ENCODE peak calls at places on chromosomes 6 and 20, in four cellular contexts. N, G, E and M are unnamed samples.
A peak's percentile ranks its signal among the peaks of the same experiment; 100 is the strongest.

GRCh38 chr6:36633915-36634314 is 39.8 kb downstream of the SRSF3 start:
- DNase-seq in N (peak; percentile 77), G (peak; percentile 94), E (peak; percentile 89), M (peak; percentile 73)

GRCh38 chr6:133542056-133542821 is 301.1 kb downstream of the EYA4 start:
- DNase-seq in N (no peak), E (no peak), G (no peak), M (no peak)

GRCh38 chr20:33687370-33687915 is 1.3 kb upstream of the E2F1 start:
- DNase-seq in G (no peak), N (no peak), E (peak; percentile 36), M (no peak)

GRCh38 chr6:355809-356208 is 35.7 kb upstream of the IRF4 start:
- DNase-seq in E (no peak), G (no peak), N (no peak), M (peak; percentile 67)

GRCh38 chr20:5003626-5004025 is 2.3 kb upstream of the SLC23A2 start:
- DNase-seq in E (no peak), N (no peak), G (no peak), M (no peak)

GRCh38 chr6:89597988-89598387 is 40.6 kb downstream of the LYRM2 start:
- DNase-seq in G (no peak), N (no peak), E (peak; percentile 14), M (peak; percentile 55)

GRCh38 chr6:122692175-122692598 is 82.0 kb downstream of the PKIB start:
- DNase-seq in N (no peak), G (no peak), E (no peak), M (no peak)

GRCh38 chr6:114648847-114649246 is 306.0 kb upstream of the HS3ST5 start:
- DNase-seq in E (no peak), N (no peak), G (no peak), M (no peak)

GRCh38 chr6:45310118-45310788 is 17.9 kb upstream of the RUNX2 start:
- DNase-seq in G (no peak), E (no peak), N (no peak), M (no peak)

GRCh38 chr6:138571585-138572199 is 72.4 kb upstream of the NHSL1 start:
- DNase-seq in G (no peak), E (no peak), N (no peak), M (no peak)

GRCh38 chr6:3468585-3468984 is 11.7 kb upstream of the SLC22A23 start:
- DNase-seq in E (no peak), N (no peak), G (no peak), M (no peak)

GRCh38 chr6:107606407-107606806 is 116.5 kb downstream of the SOBP start:
- DNase-seq in G (no peak), E (no peak), N (no peak), M (no peak)

GRCh38 chr6:89311530-89311852 is 3.6 kb downstream of the GABRR2 start:
- DNase-seq in G (no peak), N (no peak), E (no peak), M (no peak)

GRCh38 chr6:55433446-55434130 is 106.3 kb downstream of the GFRAL start:
- DNase-seq in E (peak; percentile 63), N (no peak), G (no peak), M (no peak)

GRCh38 chr6:2560903-2561698 is 189.6 kb downstream of the MYLK4 start:
- DNase-seq in N (no peak), E (no peak), G (no peak), M (no peak)

GRCh38 chr6:9745476-9745875 is 669.4 kb downstream of the TFAP2A start:
- DNase-seq in N (no peak), G (no peak), E (no peak), M (no peak)

GRCh38 chr20:61274326-61274725 is 22.3 kb downstream of the CDH4 start:
- DNase-seq in G (no peak), N (no peak), E (no peak), M (no peak)

GRCh38 chr6:113858067-113858604 is 991 bp downstream of the MARCKS start:
- DNase-seq in N (peak; percentile 67), G (peak; percentile 46), E (peak; percentile 42), M (no peak)

GRCh38 chr6:148932731-148933130 is 185.9 kb downstream of the UST start:
- DNase-seq in E (peak; percentile 58), N (no peak), G (no peak), M (no peak)

GRCh38 chr6:157272866-157273755 is 50.2 kb downstream of the TMEM242 start:
- DNase-seq in G (no peak), N (no peak), E (no peak), M (no peak)

GRCh38 chr6:13914346-13914745 is 10.4 kb upstream of the RNF182 start:
- DNase-seq in G (no peak), N (no peak), E (no peak), M (no peak)

GRCh38 chr6:63802606-63803206 is 167.1 kb downstream of the PHF3 start:
- DNase-seq in G (no peak), N (no peak), E (peak; percentile 39), M (no peak)

GRCh38 chr20:2054911-2055310 is 46.7 kb upstream of the STK35 start:
- DNase-seq in G (no peak), N (no peak), E (no peak), M (no peak)

GRCh38 chr20:25136643-25137559 is 55.0 kb upstream of the VSX1 start:
- DNase-seq in E (peak; percentile 76), N (peak; percentile 51), G (no peak), M (no peak)

GRCh38 chr6:136510782-136511181 is 39.4 kb downstream of the MAP7 start:
- DNase-seq in G (no peak), N (no peak), E (no peak), M (no peak)

GRCh38 chr6:144657691-144658090 is 372.6 kb downstream of the UTRN start:
- DNase-seq in N (no peak), E (peak; percentile 53), G (no peak), M (no peak)

GRCh38 chr6:36360241-36361054 is 23.8 kb upstream of the BNIP5 start:
- DNase-seq in N (peak; percentile 81), E (peak; percentile 79), G (peak; percentile 83), M (no peak)

GRCh38 chr6:164068533-164068932 is 654.0 kb downstream of the QKI start:
- DNase-seq in N (no peak), E (no peak), G (no peak), M (no peak)

GRCh38 chr6:4781967-4782537 is 5.8 kb downstream of the CDYL start:
- DNase-seq in E (no peak), N (no peak), G (no peak), M (no peak)

GRCh38 chr6:130240232-130240631 is 17.5 kb upstream of the SAMD3 start:
- DNase-seq in N (no peak), E (peak; percentile 68), G (no peak), M (no peak)

GRCh38 chr6:160238786-160239751 is 19.6 kb downstream of the SLC22A2 start:
- DNase-seq in G (no peak), N (no peak), E (no peak), M (no peak)

GRCh38 chr6:118400098-118400497 is 148.0 kb upstream of the PLN start:
- DNase-seq in G (no peak), N (no peak), E (no peak), M (no peak)

GRCh38 chr6:24574809-24575208 is 71.2 kb downstream of the KIAA0319 start:
- DNase-seq in N (no peak), G (no peak), E (no peak), M (no peak)
- H3K4me3 ChIP-seq in N (no peak overlapping the region), G (no peak overlapping the region), E (no peak overlapping the region), M (no peak overlapping the region)

GRCh38 chr6:158417760-158418098 is 105.5 kb downstream of the TULP4 start:
- DNase-seq in N (no peak), G (no peak), E (peak; percentile 79), M (no peak)
- H3K4me3 ChIP-seq in N (no peak overlapping the region), G (no peak overlapping the region), E (no peak overlapping the region), M (no peak overlapping the region)

GRCh38 chr6:159068904-159069578 is 24.2 kb upstream of the TAGAP start:
- DNase-seq in N (no peak), E (no peak), G (no peak), M (no peak)
- H3K4me3 ChIP-seq in N (no peak overlapping the region), E (no peak overlapping the region), G (no peak overlapping the region), M (no peak overlapping the region)

GRCh38 chr6:40755749-40756452 is 168.7 kb upstream of the LRFN2 start:
- DNase-seq in E (peak; percentile 18), G (no peak), N (no peak), M (no peak)

GRCh38 chr6:40753939-40754448 is 166.8 kb upstream of the LRFN2 start:
- DNase-seq in G (no peak), E (no peak), N (no peak), M (no peak)

GRCh38 chr6:40755046-40755681 is 168.0 kb upstream of the LRFN2 start:
- DNase-seq in E (peak; percentile 32), N (no peak), G (no peak), M (no peak)

GRCh38 chr6:40754481-40755045 is 167.4 kb upstream of the LRFN2 start:
- DNase-seq in E (no peak), G (no peak), N (no peak), M (no peak)

DNA sequence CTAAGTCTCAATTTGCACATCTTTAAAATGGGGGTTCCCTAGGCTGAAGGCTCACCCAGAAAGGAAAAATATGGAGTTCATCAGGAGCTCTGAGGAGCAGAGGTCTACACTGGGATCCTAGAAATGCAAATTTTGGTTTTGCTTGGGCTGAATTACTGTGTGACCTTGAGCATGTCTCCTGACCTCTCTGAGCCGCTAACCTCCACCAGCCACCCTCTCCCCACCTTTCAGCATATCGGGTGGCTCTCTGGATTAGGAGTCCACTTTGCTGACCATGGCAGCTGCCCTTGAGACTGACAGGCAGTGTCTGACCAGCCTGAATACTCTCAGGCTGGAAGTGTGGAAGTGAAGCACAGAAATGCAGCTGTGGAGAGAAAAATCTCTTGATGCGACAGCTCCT is 165.9 kb upstream of the LRFN2 start:
- DNase-seq in G (no peak), N (no peak), E (no peak), M (no peak)
- H3K4me3 ChIP-seq in G (no peak overlapping the region), N (no peak overlapping the region), E (no peak overlapping the region), M (no peak overlapping the region)

GRCh38 chr6:169723991-169724553 is at the start of gene PHF10:
- DNase-seq in N (peak; percentile 48), E (no peak), G (peak; percentile 33), M (no peak)
- H3K4me3 ChIP-seq in N (peak within 1 kb of the TSS; percentile 77), E (peak within 1 kb of the TSS; percentile 72), G (peak within 1 kb of the TSS; percentile 81), M (peak within 1 kb of the TSS; percentile 78)

GRCh38 chr6:119962505-119962904 is 612.9 kb upstream of the MAN1A1 start:
- DNase-seq in E (no peak), G (no peak), N (no peak), M (no peak)

GRCh38 chr6:119960065-119960464 is 610.5 kb upstream of the MAN1A1 start:
- DNase-seq in G (no peak), E (no peak), N (no peak), M (peak; percentile 58)

GRCh38 chr6:119952696-119953095 is 603.1 kb upstream of the MAN1A1 start:
- DNase-seq in N (no peak), E (no peak), G (no peak), M (no peak)

DNA sequence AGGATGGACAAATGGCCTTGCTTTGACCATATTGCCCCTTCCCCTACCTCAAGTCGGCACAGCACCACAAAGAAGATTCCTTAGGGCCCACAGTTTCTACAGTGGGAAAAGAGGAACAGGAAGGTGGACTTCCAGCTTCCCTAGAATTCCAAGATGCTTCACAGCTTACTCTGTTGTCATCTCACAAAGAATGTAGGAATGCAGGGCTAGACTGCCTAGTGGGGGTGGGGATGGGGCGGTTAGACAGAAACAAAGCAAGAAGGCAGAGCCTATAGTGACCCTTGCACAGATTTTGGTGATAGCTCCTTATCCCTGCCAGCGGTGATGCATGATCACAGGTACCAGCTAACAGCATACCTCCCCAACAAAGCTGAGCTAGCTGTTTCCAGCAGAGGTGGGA is 607.6 kb upstream of the MAN1A1 start:
- DNase-seq in G (no peak), E (no peak), N (no peak), M (no peak)
- H3K4me3 ChIP-seq in G (no peak overlapping the region), E (no peak overlapping the region), N (no peak overlapping the region), M (no peak overlapping the region)